ENCODE peak calls at places on chromosomes 1 and 21, in four cellular contexts. Z, P, D and Y are unnamed samples. For H3K36me3, the result is how much of the 10 kb centered on the place peaks cover.

GRCh38 chr1:15680131-15680530 is 4.0 kb upstream of the PLEKHM2 start:
- DNase-seq in Z (peak), P (no peak), D (no peak), Y (peak)

GRCh38 chr1:94713472-94714141 is 106.5 kb upstream of the SLC44A3 start:
- DNase-seq in D (peak), Z (peak), P (peak), Y (peak)

GRCh38 chr1:38055398-38055797 is 8.8 kb upstream of the POU3F1 start:
- DNase-seq in P (no peak), Z (no peak), D (no peak), Y (no peak)

GRCh38 chr1:209839875-209840491 is 12.2 kb downstream of the UTP25 start:
- DNase-seq in Z (peak), P (no peak), D (no peak), Y (no peak)

GRCh38 chr1:34800214-34800613 is 7.4 kb downstream of the GJA4 start:
- DNase-seq in P (no peak), Z (peak), D (no peak), Y (no peak)

GRCh38 chr1:50978144-50978851 is 8.3 kb downstream of the CDKN2C start:
- DNase-seq in P (peak), D (peak), Z (peak), Y (no peak)

GRCh38 chr21:30227633-30228404 is 11.9 kb upstream of the CLDN8 start:
- DNase-seq in Z (peak), D (peak), P (no peak), Y (peak)

GRCh38 chr1:230902349-230902923 is 34.1 kb upstream of the C1orf198 start:
- DNase-seq in D (no peak), P (no peak), Z (no peak), Y (no peak)

GRCh38 chr1:194289569-194290266 is 1103.3 kb upstream of the B3GALT2 start:
- DNase-seq in Z (no peak), D (no peak), P (no peak), Y (no peak)

GRCh38 chr1:197633447-197634039 is 141.7 kb downstream of the DENND1B start:
- DNase-seq in Z (no peak), D (no peak), P (no peak), Y (no peak)

GRCh38 chr1:25099343-25099951 is 132.9 kb downstream of the SYF2 start:
- DNase-seq in Z (peak), D (no peak), P (peak), Y (no peak)

GRCh38 chr1:40659649-40659947 is 5.9 kb downstream of the RIMS3 start:
- DNase-seq in Z (no peak), D (no peak), P (no peak), Y (no peak)

GRCh38 chr1:39952359-39953110 is 2.4 kb upstream of the MFSD2A start:
- DNase-seq in Z (peak), D (no peak), P (no peak), Y (no peak)

GRCh38 chr1:66373072-66373685 is 160.8 kb upstream of the SGIP1 start:
- DNase-seq in P (no peak), D (no peak), Z (no peak), Y (no peak)

GRCh38 chr1:6587261-6588005 is 7.6 kb downstream of the ZBTB48 start:
- DNase-seq in P (no peak), Z (peak), D (no peak), Y (no peak)

GRCh38 chr1:154446292-154446691 is 41.1 kb downstream of the IL6R start:
- DNase-seq in P (no peak), Z (peak), D (no peak), Y (no peak)

GRCh38 chr1:212315907-212316306 is 30.7 kb downstream of the PPP2R5A start:
- DNase-seq in P (peak), Z (no peak), D (no peak), Y (no peak)

GRCh38 chr1:101025283-101025679 is 303 bp downstream of the DPH5 start:
- DNase-seq in D (no peak), Z (peak), P (no peak), Y (no peak)

GRCh38 chr1:57132993-57133614 is 167.3 kb upstream of the C8B start:
- DNase-seq in D (no peak), Z (peak), P (no peak), Y (no peak)

GRCh38 chr1:15833069-15833679 is 14.3 kb upstream of the SPEN start:
- DNase-seq in D (peak), P (no peak), Z (peak), Y (peak)

GRCh38 chr1:94617139-94617805 is 75.7 kb upstream of the F3 start:
- DNase-seq in D (no peak), P (no peak), Z (peak), Y (peak)

GRCh38 chr1:29688477-29689365 is 452.4 kb downstream of the PTPRU start:
- DNase-seq in D (no peak), Z (peak), P (no peak), Y (peak)

GRCh38 chr1:244344001-244344400 is 107.7 kb downstream of the ADSS2 start:
- DNase-seq in P (no peak), Z (no peak), D (no peak), Y (no peak)

GRCh38 chr1:230915079-230915478 is 46.8 kb upstream of the C1orf198 start:
- DNase-seq in Z (peak), P (no peak), D (no peak), Y (no peak)

GRCh38 chr1:63023182-63023581 is 239.2 kb downstream of the ATG4C start:
- DNase-seq in P (no peak), D (no peak), Z (no peak), Y (no peak)

GRCh38 chr1:23422313-23422877 is 2.2 kb downstream of the TCEA3 start:
- DNase-seq in D (peak), P (no peak), Z (peak), Y (no peak)

GRCh38 chr1:94061513-94062443 is 59.2 kb downstream of the ABCA4 start:
- DNase-seq in D (peak), Z (peak), P (peak), Y (no peak)

GRCh38 chr1:221697924-221698425 is 43.9 kb downstream of the DUSP10 start:
- DNase-seq in Z (peak), P (no peak), D (no peak), Y (no peak)

GRCh38 chr1:27787895-27788294 is 14.9 kb downstream of the STX12 start:
- DNase-seq in D (no peak), Z (peak), P (no peak), Y (no peak)

GRCh38 chr21:33642896-33643657 is 776 bp downstream of the ITSN1 start:
- DNase-seq in Z (peak), P (peak), D (peak), Y (no peak)

GRCh38 chr1:203041351-203041932 is 15.2 kb downstream of the PPFIA4 start:
- DNase-seq in D (no peak), Z (no peak), P (no peak), Y (no peak)

GRCh38 chr1:117433943-117434342 is 66.7 kb downstream of the MAN1A2 start:
- DNase-seq in D (no peak), Z (no peak), P (no peak), Y (no peak)

GRCh38 chr1:50308883-50309282 is 114.4 kb downstream of the DMRTA2 start:
- DNase-seq in P (no peak), Z (peak), D (no peak), Y (no peak)

GRCh38 chr1:114072246-114072645 is 81.4 kb downstream of the SYT6 start:
- DNase-seq in Z (no peak), D (no peak), P (no peak), Y (no peak)

GRCh38 chr1:232704694-232705680 is 75.1 kb upstream of the SIPA1L2 start:
- DNase-seq in Z (peak), D (peak), P (no peak), Y (no peak)

GRCh38 chr1:223137402-223138100 is 5.5 kb downstream of the TLR5 start:
- DNase-seq in Z (peak), D (no peak), P (no peak), Y (no peak)

DNA sequence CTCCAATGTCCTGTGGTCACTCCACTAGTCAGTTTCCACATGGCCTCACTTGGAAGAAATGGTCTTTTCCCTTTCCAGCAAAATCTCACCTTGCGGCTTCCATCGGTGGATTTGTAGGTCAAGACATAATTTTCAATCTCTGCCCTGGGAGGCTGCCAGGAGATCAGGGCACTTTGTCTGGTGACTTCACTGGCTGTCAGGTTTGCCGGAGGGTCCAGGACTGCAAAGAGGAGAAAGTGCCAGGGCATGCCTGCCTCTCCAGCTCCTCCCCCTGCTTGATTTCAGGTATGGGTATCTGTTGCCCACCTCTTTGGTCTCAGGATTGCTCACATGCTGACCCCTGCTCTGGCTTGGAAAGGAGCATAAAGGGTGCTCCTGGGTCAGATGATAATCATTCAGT is 162.8 kb upstream of the KIAA0040 start:
- DNase-seq in Z (no peak), P (no peak), D (no peak), Y (no peak)
- H3K36me3 ChIP-seq in Z (under half), P (under half), D (under half), Y (under half)

GRCh38 chr21:44876849-44877575 is 3.5 kb upstream of the PTTG1IP start:
- DNase-seq in P (no peak), D (no peak), Z (no peak), Y (no peak)

GRCh38 chr21:44874497-44875331 is 1.2 kb upstream of the PTTG1IP start:
- DNase-seq in P (no peak), Z (no peak), D (peak), Y (no peak)

GRCh38 chr21:44874240-44874496 is 678 bp upstream of the PTTG1IP start:
- DNase-seq in Z (no peak), D (no peak), P (no peak), Y (no peak)

GRCh38 chr21:44873356-44874239 is at the start of gene PTTG1IP:
- DNase-seq in P (peak), D (peak), Z (peak), Y (peak)

GRCh38 chr21:44875341-44875740 is 1.9 kb upstream of the PTTG1IP start:
- DNase-seq in D (no peak), P (no peak), Z (peak), Y (no peak)
- TF ChIP-seq CTCF in D (no peak), P (no peak), Z (no peak), Y (peak)

GRCh38 chr1:161342186-161342585 is 25.5 kb downstream of the CFAP126 start:
- DNase-seq in Z (no peak), D (no peak), P (no peak), Y (no peak)

DNA sequence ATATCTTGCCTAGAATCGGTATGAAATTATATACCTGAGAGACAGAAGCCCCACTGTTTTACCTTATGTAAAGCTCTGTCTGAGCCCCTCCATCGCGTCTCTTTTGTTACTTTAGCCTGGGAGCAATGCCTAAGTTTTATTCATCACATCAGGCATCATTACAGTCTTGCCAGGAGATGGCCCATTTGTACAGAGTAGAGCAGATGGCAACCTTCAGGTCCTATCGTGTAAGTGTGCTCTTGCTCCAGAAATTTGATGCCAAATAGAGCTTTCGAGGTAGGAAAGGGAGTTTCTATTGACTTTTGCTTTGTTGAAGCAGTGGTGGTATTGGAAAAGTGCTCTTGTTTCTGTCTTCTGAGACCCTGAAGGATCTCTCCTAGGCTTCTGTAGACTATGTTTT is 24.8 kb downstream of the CFAP126 start:
- DNase-seq in D (no peak), Z (no peak), P (no peak), Y (no peak)
- H3K36me3 ChIP-seq in D (under half), Z (under half), P (half or more), Y (half or more)

GRCh38 chr1:87084247-87084836 is 169.9 kb downstream of the HS2ST1 start:
- DNase-seq in Z (peak), P (no peak), D (no peak), Y (no peak)
- TF ChIP-seq CTCF in Z (no peak), P (no peak), D (peak), Y (peak)

GRCh38 chr1:85473390-85473789 is 8.4 kb upstream of the DDAH1 start:
- DNase-seq in D (no peak), Z (peak), P (no peak), Y (peak)
- H3K36me3 ChIP-seq in D (under half), Z (under half), P (under half), Y (under half)